ENCODE peak calls at places on chromosomes 13 and 19, in six cellular contexts. One of them, this sample, is unnamed.

GRCh38 chr19:27870293-27870692 is 1342.7 kb downstream of the UQCRFS1 start:
- DNase-seq in stimulated activated CD4-positive, alpha-beta T cell treated with anti-CD3 and anti-CD28 coated beads, TNF-alpha, amount 100 ng/mL, for 4 hours: no peak
- DNase-seq in AML-193: no peak
- DNase-seq in central memory CD4-positive, alpha-beta T cell: no peak
- DNase-seq in foreskin keratinocyte: no peak
- DNase-seq in NCI-H2029 treated with DMSO at 0.1 percent for 48 hours: no peak
- DNase-seq in this sample: no peak

GRCh38 chr19:38213911-38214625 is 10.0 kb downstream of the DPF1 start:
- DNase-seq in NCI-H2029 treated with DMSO at 0.1 percent for 48 hours: no peak
- DNase-seq in stimulated activated CD4-positive, alpha-beta T cell treated with anti-CD3 and anti-CD28 coated beads, TNF-alpha, amount 100 ng/mL, for 4 hours: no peak
- DNase-seq in central memory CD4-positive, alpha-beta T cell: peak
- DNase-seq in foreskin keratinocyte: no peak
- DNase-seq in AML-193: no peak
- DNase-seq in this sample: peak

GRCh38 chr19:33684550-33685303 is 63.0 kb downstream of the CHST8 start:
- DNase-seq in NCI-H2029 treated with DMSO at 0.1 percent for 48 hours: peak
- DNase-seq in foreskin keratinocyte: no peak
- DNase-seq in central memory CD4-positive, alpha-beta T cell: no peak
- DNase-seq in AML-193: no peak
- DNase-seq in stimulated activated CD4-positive, alpha-beta T cell treated with anti-CD3 and anti-CD28 coated beads, TNF-alpha, amount 100 ng/mL, for 4 hours: no peak
- DNase-seq in this sample: no peak

GRCh38 chr19:50387176-50387867 is 3.2 kb downstream of the POLD1 start:
- DNase-seq in NCI-H2029 treated with DMSO at 0.1 percent for 48 hours: no peak
- DNase-seq in AML-193: no peak
- DNase-seq in stimulated activated CD4-positive, alpha-beta T cell treated with anti-CD3 and anti-CD28 coated beads, TNF-alpha, amount 100 ng/mL, for 4 hours: no peak
- DNase-seq in central memory CD4-positive, alpha-beta T cell: no peak
- DNase-seq in foreskin keratinocyte: no peak
- DNase-seq in this sample: peak

GRCh38 chr19:49391581-49392399 is 3.7 kb downstream of the KASH5 start:
- DNase-seq in foreskin keratinocyte: peak
- DNase-seq in central memory CD4-positive, alpha-beta T cell: peak
- DNase-seq in AML-193: peak
- DNase-seq in NCI-H2029 treated with DMSO at 0.1 percent for 48 hours: peak
- DNase-seq in stimulated activated CD4-positive, alpha-beta T cell treated with anti-CD3 and anti-CD28 coated beads, TNF-alpha, amount 100 ng/mL, for 4 hours: peak
- DNase-seq in this sample: peak

GRCh38 chr13:27269114-27269665 is 1.4 kb upstream of the RASL11A start:
- DNase-seq in AML-193: no peak
- DNase-seq in NCI-H2029 treated with DMSO at 0.1 percent for 48 hours: no peak
- DNase-seq in foreskin keratinocyte: no peak
- DNase-seq in central memory CD4-positive, alpha-beta T cell: no peak
- DNase-seq in stimulated activated CD4-positive, alpha-beta T cell treated with anti-CD3 and anti-CD28 coated beads, TNF-alpha, amount 100 ng/mL, for 4 hours: no peak
- DNase-seq in this sample: no peak

GRCh38 chr19:40907968-40908735 is 26.1 kb upstream of the CYP2A7 start:
- DNase-seq in foreskin keratinocyte: no peak
- DNase-seq in AML-193: no peak
- DNase-seq in central memory CD4-positive, alpha-beta T cell: peak
- DNase-seq in stimulated activated CD4-positive, alpha-beta T cell treated with anti-CD3 and anti-CD28 coated beads, TNF-alpha, amount 100 ng/mL, for 4 hours: peak
- DNase-seq in NCI-H2029 treated with DMSO at 0.1 percent for 48 hours: no peak
- DNase-seq in this sample: peak

GRCh38 chr19:6074709-6075403 is 35.4 kb downstream of the RFX2 start:
- DNase-seq in AML-193: no peak
- DNase-seq in central memory CD4-positive, alpha-beta T cell: no peak
- DNase-seq in NCI-H2029 treated with DMSO at 0.1 percent for 48 hours: no peak
- DNase-seq in stimulated activated CD4-positive, alpha-beta T cell treated with anti-CD3 and anti-CD28 coated beads, TNF-alpha, amount 100 ng/mL, for 4 hours: no peak
- DNase-seq in foreskin keratinocyte: no peak
- DNase-seq in this sample: no peak

GRCh38 chr13:112929778-112930055 is 39.3 kb upstream of the MCF2L start:
- DNase-seq in foreskin keratinocyte: no peak
- DNase-seq in stimulated activated CD4-positive, alpha-beta T cell treated with anti-CD3 and anti-CD28 coated beads, TNF-alpha, amount 100 ng/mL, for 4 hours: no peak
- DNase-seq in central memory CD4-positive, alpha-beta T cell: no peak
- DNase-seq in NCI-H2029 treated with DMSO at 0.1 percent for 48 hours: no peak
- DNase-seq in AML-193: no peak
- DNase-seq in this sample: no peak

GRCh38 chr19:48741222-48741999 is 1.0 kb upstream of the RASIP1 start:
- DNase-seq in NCI-H2029 treated with DMSO at 0.1 percent for 48 hours: no peak
- DNase-seq in AML-193: no peak
- DNase-seq in stimulated activated CD4-positive, alpha-beta T cell treated with anti-CD3 and anti-CD28 coated beads, TNF-alpha, amount 100 ng/mL, for 4 hours: no peak
- DNase-seq in foreskin keratinocyte: no peak
- DNase-seq in central memory CD4-positive, alpha-beta T cell: no peak
- DNase-seq in this sample: no peak

GRCh38 chr19:42052241-42052863 is 17.7 kb downstream of the GRIK5 start:
- DNase-seq in AML-193: no peak
- DNase-seq in central memory CD4-positive, alpha-beta T cell: no peak
- DNase-seq in foreskin keratinocyte: no peak
- DNase-seq in stimulated activated CD4-positive, alpha-beta T cell treated with anti-CD3 and anti-CD28 coated beads, TNF-alpha, amount 100 ng/mL, for 4 hours: no peak
- DNase-seq in NCI-H2029 treated with DMSO at 0.1 percent for 48 hours: no peak
- DNase-seq in this sample: no peak

GRCh38 chr19:42154471-42155323 is 22.5 kb upstream of the POU2F2 start:
- DNase-seq in AML-193: no peak
- DNase-seq in foreskin keratinocyte: no peak
- DNase-seq in NCI-H2029 treated with DMSO at 0.1 percent for 48 hours: no peak
- DNase-seq in central memory CD4-positive, alpha-beta T cell: no peak
- DNase-seq in stimulated activated CD4-positive, alpha-beta T cell treated with anti-CD3 and anti-CD28 coated beads, TNF-alpha, amount 100 ng/mL, for 4 hours: no peak
- DNase-seq in this sample: peak

GRCh38 chr19:15466851-15467733 is 2.7 kb upstream of the RASAL3 start:
- DNase-seq in NCI-H2029 treated with DMSO at 0.1 percent for 48 hours: no peak
- DNase-seq in central memory CD4-positive, alpha-beta T cell: peak
- DNase-seq in foreskin keratinocyte: no peak
- DNase-seq in AML-193: no peak
- DNase-seq in stimulated activated CD4-positive, alpha-beta T cell treated with anti-CD3 and anti-CD28 coated beads, TNF-alpha, amount 100 ng/mL, for 4 hours: peak
- DNase-seq in this sample: peak

GRCh38 chr13:41457589-41458186 is 338 bp downstream of the RGCC start:
- DNase-seq in NCI-H2029 treated with DMSO at 0.1 percent for 48 hours: no peak
- DNase-seq in stimulated activated CD4-positive, alpha-beta T cell treated with anti-CD3 and anti-CD28 coated beads, TNF-alpha, amount 100 ng/mL, for 4 hours: no peak
- DNase-seq in foreskin keratinocyte: no peak
- DNase-seq in central memory CD4-positive, alpha-beta T cell: peak
- DNase-seq in AML-193: no peak
- DNase-seq in this sample: no peak

GRCh38 chr19:32178401-32178800 is 167.0 kb upstream of the ZNF507 start:
- DNase-seq in NCI-H2029 treated with DMSO at 0.1 percent for 48 hours: no peak
- DNase-seq in AML-193: no peak
- DNase-seq in stimulated activated CD4-positive, alpha-beta T cell treated with anti-CD3 and anti-CD28 coated beads, TNF-alpha, amount 100 ng/mL, for 4 hours: no peak
- DNase-seq in foreskin keratinocyte: no peak
- DNase-seq in central memory CD4-positive, alpha-beta T cell: no peak
- DNase-seq in this sample: no peak

GRCh38 chr13:49112782-49113525 is 107.2 kb upstream of the MLNR start:
- DNase-seq in central memory CD4-positive, alpha-beta T cell: no peak
- DNase-seq in foreskin keratinocyte: no peak
- DNase-seq in AML-193: peak
- DNase-seq in NCI-H2029 treated with DMSO at 0.1 percent for 48 hours: no peak
- DNase-seq in stimulated activated CD4-positive, alpha-beta T cell treated with anti-CD3 and anti-CD28 coated beads, TNF-alpha, amount 100 ng/mL, for 4 hours: no peak
- DNase-seq in this sample: peak

GRCh38 chr13:111153977-111154332 is 38.8 kb downstream of the ARHGEF7 start:
- DNase-seq in NCI-H2029 treated with DMSO at 0.1 percent for 48 hours: no peak
- DNase-seq in AML-193: peak
- DNase-seq in stimulated activated CD4-positive, alpha-beta T cell treated with anti-CD3 and anti-CD28 coated beads, TNF-alpha, amount 100 ng/mL, for 4 hours: peak
- DNase-seq in foreskin keratinocyte: no peak
- DNase-seq in central memory CD4-positive, alpha-beta T cell: no peak
- DNase-seq in this sample: peak

GRCh38 chr13:94251801-94252200 is 227.7 kb downstream of the DCT start:
- DNase-seq in AML-193: no peak
- DNase-seq in NCI-H2029 treated with DMSO at 0.1 percent for 48 hours: no peak
- DNase-seq in central memory CD4-positive, alpha-beta T cell: no peak
- DNase-seq in foreskin keratinocyte: no peak
- DNase-seq in stimulated activated CD4-positive, alpha-beta T cell treated with anti-CD3 and anti-CD28 coated beads, TNF-alpha, amount 100 ng/mL, for 4 hours: no peak
- DNase-seq in this sample: no peak

GRCh38 chr13:98801626-98802418 is 49.4 kb upstream of the SLC15A1 start:
- DNase-seq in stimulated activated CD4-positive, alpha-beta T cell treated with anti-CD3 and anti-CD28 coated beads, TNF-alpha, amount 100 ng/mL, for 4 hours: no peak
- DNase-seq in AML-193: no peak
- DNase-seq in foreskin keratinocyte: no peak
- DNase-seq in NCI-H2029 treated with DMSO at 0.1 percent for 48 hours: no peak
- DNase-seq in central memory CD4-positive, alpha-beta T cell: no peak
- DNase-seq in this sample: no peak

GRCh38 chr19:36604656-36605100 is 435 bp upstream of the ZNF382 start:
- DNase-seq in AML-193: peak
- DNase-seq in foreskin keratinocyte: peak
- DNase-seq in central memory CD4-positive, alpha-beta T cell: peak
- DNase-seq in NCI-H2029 treated with DMSO at 0.1 percent for 48 hours: peak
- DNase-seq in stimulated activated CD4-positive, alpha-beta T cell treated with anti-CD3 and anti-CD28 coated beads, TNF-alpha, amount 100 ng/mL, for 4 hours: peak
- DNase-seq in this sample: peak

GRCh38 chr19:13748169-13748884 is 16.0 kb upstream of the MRI1 start:
- DNase-seq in stimulated activated CD4-positive, alpha-beta T cell treated with anti-CD3 and anti-CD28 coated beads, TNF-alpha, amount 100 ng/mL, for 4 hours: no peak
- DNase-seq in NCI-H2029 treated with DMSO at 0.1 percent for 48 hours: no peak
- DNase-seq in AML-193: no peak
- DNase-seq in foreskin keratinocyte: no peak
- DNase-seq in central memory CD4-positive, alpha-beta T cell: no peak
- DNase-seq in this sample: peak

GRCh38 chr19:33290082-33290815 is 12.1 kb downstream of the CEBPA start:
- DNase-seq in NCI-H2029 treated with DMSO at 0.1 percent for 48 hours: no peak
- DNase-seq in central memory CD4-positive, alpha-beta T cell: no peak
- DNase-seq in foreskin keratinocyte: no peak
- DNase-seq in stimulated activated CD4-positive, alpha-beta T cell treated with anti-CD3 and anti-CD28 coated beads, TNF-alpha, amount 100 ng/mL, for 4 hours: no peak
- DNase-seq in AML-193: no peak
- DNase-seq in this sample: no peak

GRCh38 chr13:98423417-98423816 is 153.5 kb downstream of the STK24 start:
- DNase-seq in foreskin keratinocyte: no peak
- DNase-seq in central memory CD4-positive, alpha-beta T cell: no peak
- DNase-seq in stimulated activated CD4-positive, alpha-beta T cell treated with anti-CD3 and anti-CD28 coated beads, TNF-alpha, amount 100 ng/mL, for 4 hours: no peak
- DNase-seq in AML-193: no peak
- DNase-seq in NCI-H2029 treated with DMSO at 0.1 percent for 48 hours: no peak
- DNase-seq in this sample: no peak

GRCh38 chr13:46753917-46754316 is 43.0 kb downstream of the ESD start:
- DNase-seq in central memory CD4-positive, alpha-beta T cell: no peak
- DNase-seq in stimulated activated CD4-positive, alpha-beta T cell treated with anti-CD3 and anti-CD28 coated beads, TNF-alpha, amount 100 ng/mL, for 4 hours: no peak
- DNase-seq in foreskin keratinocyte: no peak
- DNase-seq in NCI-H2029 treated with DMSO at 0.1 percent for 48 hours: no peak
- DNase-seq in AML-193: no peak
- DNase-seq in this sample: no peak

GRCh38 chr19:56976300-56976699 is 135.8 kb upstream of the PEG3 start:
- DNase-seq in foreskin keratinocyte: no peak
- DNase-seq in central memory CD4-positive, alpha-beta T cell: no peak
- DNase-seq in stimulated activated CD4-positive, alpha-beta T cell treated with anti-CD3 and anti-CD28 coated beads, TNF-alpha, amount 100 ng/mL, for 4 hours: no peak
- DNase-seq in AML-193: no peak
- DNase-seq in NCI-H2029 treated with DMSO at 0.1 percent for 48 hours: no peak
- DNase-seq in this sample: no peak

GRCh38 chr19:53991224-53992113 is at the start of gene CACNG6:
- DNase-seq in stimulated activated CD4-positive, alpha-beta T cell treated with anti-CD3 and anti-CD28 coated beads, TNF-alpha, amount 100 ng/mL, for 4 hours: no peak
- DNase-seq in foreskin keratinocyte: no peak
- DNase-seq in central memory CD4-positive, alpha-beta T cell: no peak
- DNase-seq in AML-193: no peak
- DNase-seq in NCI-H2029 treated with DMSO at 0.1 percent for 48 hours: no peak
- DNase-seq in this sample: no peak

GRCh38 chr19:32363175-32363574 is 17.8 kb downstream of the ZNF507 start:
- DNase-seq in central memory CD4-positive, alpha-beta T cell: no peak
- DNase-seq in NCI-H2029 treated with DMSO at 0.1 percent for 48 hours: no peak
- DNase-seq in stimulated activated CD4-positive, alpha-beta T cell treated with anti-CD3 and anti-CD28 coated beads, TNF-alpha, amount 100 ng/mL, for 4 hours: no peak
- DNase-seq in AML-193: no peak
- DNase-seq in foreskin keratinocyte: no peak
- DNase-seq in this sample: peak

GRCh38 chr13:30685987-30686386 is 49.4 kb upstream of the ALOX5AP start:
- DNase-seq in central memory CD4-positive, alpha-beta T cell: no peak
- DNase-seq in AML-193: no peak
- DNase-seq in NCI-H2029 treated with DMSO at 0.1 percent for 48 hours: no peak
- DNase-seq in stimulated activated CD4-positive, alpha-beta T cell treated with anti-CD3 and anti-CD28 coated beads, TNF-alpha, amount 100 ng/mL, for 4 hours: no peak
- DNase-seq in foreskin keratinocyte: no peak
- DNase-seq in this sample: no peak

GRCh38 chr19:28644261-28644660 is 568.7 kb downstream of the UQCRFS1 start:
- DNase-seq in stimulated activated CD4-positive, alpha-beta T cell treated with anti-CD3 and anti-CD28 coated beads, TNF-alpha, amount 100 ng/mL, for 4 hours: no peak
- DNase-seq in AML-193: no peak
- DNase-seq in foreskin keratinocyte: no peak
- DNase-seq in central memory CD4-positive, alpha-beta T cell: no peak
- DNase-seq in NCI-H2029 treated with DMSO at 0.1 percent for 48 hours: no peak
- DNase-seq in this sample: no peak

GRCh38 chr13:23462815-23463559 is 29.5 kb upstream of the SACS start:
- DNase-seq in foreskin keratinocyte: no peak
- DNase-seq in stimulated activated CD4-positive, alpha-beta T cell treated with anti-CD3 and anti-CD28 coated beads, TNF-alpha, amount 100 ng/mL, for 4 hours: no peak
- DNase-seq in NCI-H2029 treated with DMSO at 0.1 percent for 48 hours: no peak
- DNase-seq in central memory CD4-positive, alpha-beta T cell: no peak
- DNase-seq in AML-193: no peak
- DNase-seq in this sample: peak

GRCh38 chr13:30224732-30225131 is 82.6 kb downstream of the KATNAL1 start:
- DNase-seq in NCI-H2029 treated with DMSO at 0.1 percent for 48 hours: no peak
- DNase-seq in AML-193: no peak
- DNase-seq in stimulated activated CD4-positive, alpha-beta T cell treated with anti-CD3 and anti-CD28 coated beads, TNF-alpha, amount 100 ng/mL, for 4 hours: no peak
- DNase-seq in foreskin keratinocyte: peak
- DNase-seq in central memory CD4-positive, alpha-beta T cell: no peak
- DNase-seq in this sample: no peak

GRCh38 chr13:102862624-102863210 is 16.9 kb downstream of the ERCC5 start:
- DNase-seq in NCI-H2029 treated with DMSO at 0.1 percent for 48 hours: no peak
- DNase-seq in foreskin keratinocyte: no peak
- DNase-seq in central memory CD4-positive, alpha-beta T cell: no peak
- DNase-seq in AML-193: no peak
- DNase-seq in stimulated activated CD4-positive, alpha-beta T cell treated with anti-CD3 and anti-CD28 coated beads, TNF-alpha, amount 100 ng/mL, for 4 hours: no peak
- DNase-seq in this sample: no peak